ENCODE peak calls at places on chromosomes 5 and 9, in six cellular contexts. G is GM23338; B is NCI-H2081; K is effector memory CD8-positive, alpha-beta T cell; M is glutamatergic neuron; T is immature natural killer cell. J is an unnamed sample.

GRCh38 chr5:72224946-72225427 is 95.1 kb downstream of the MRPS27 start:
- DNase-seq in G (no peak), B (no peak), K (no peak), M (no peak), T (no peak), J (no peak)

GRCh38 chr9:89375181-89375760 is 57.0 kb downstream of the SECISBP2 start:
- DNase-seq in G (no peak), B (no peak), K (no peak), M (peak), T (peak), J (no peak)

GRCh38 chr9:112326194-112326593 is 7.2 kb downstream of the PTBP3 start:
- DNase-seq in G (peak), B (no peak), K (no peak), M (no peak), T (no peak), J (no peak)

GRCh38 chr5:172943283-172943841 is 15.9 kb upstream of the RPL26L1 start:
- DNase-seq in G (peak), B (no peak), K (no peak), M (no peak), T (no peak), J (no peak)

GRCh38 chr9:119009253-119009652 is 360.0 kb downstream of the BRINP1 start:
- DNase-seq in G (peak), B (no peak), K (no peak), M (no peak), T (no peak), J (no peak)

GRCh38 chr5:91955610-91956009 is 572.5 kb upstream of the ARRDC3 start:
- DNase-seq in G (no peak), B (no peak), K (no peak), M (peak), T (no peak), J (no peak)

GRCh38 chr9:75979362-75979761 is 88.9 kb downstream of the PCSK5 start:
- DNase-seq in G (peak), B (no peak), K (no peak), M (no peak), T (no peak), J (peak)

GRCh38 chr9:120532475-120532874 is 47.5 kb downstream of the CDK5RAP2 start:
- DNase-seq in G (no peak), B (no peak), K (no peak), M (no peak), T (no peak), J (no peak)

GRCh38 chr5:132296412-132297001 is 2.3 kb downstream of the SLC22A4 start:
- DNase-seq in G (no peak), B (no peak), K (no peak), M (no peak), T (no peak), J (no peak)

GRCh38 chr9:113511856-113512761 is 48.6 kb downstream of the RGS3 start:
- DNase-seq in G (no peak), B (no peak), K (peak), M (no peak), T (peak), J (peak)

GRCh38 chr9:122340161-122340560 is 30.7 kb upstream of the PTGS1 start:
- DNase-seq in G (no peak), B (no peak), K (no peak), M (no peak), T (no peak), J (no peak)

GRCh38 chr5:88680253-88681132 is 202.5 kb downstream of the MEF2C start:
- DNase-seq in G (peak), B (no peak), K (peak), M (peak), T (peak), J (peak)

GRCh38 chr5:154181156-154181555 is 9.4 kb upstream of the GALNT10 start:
- DNase-seq in G (no peak), B (no peak), K (no peak), M (no peak), T (no peak), J (no peak)

J was measured in WERI-Rb-1.